ENCODE peak calls at places on chromosomes 11 and 22, in eight cellular contexts. W is body of pancreas; E is transverse colon; G is heart left ventricle; Q is uterus; U is right atrium auricular region; T is effector memory CD4-positive, alpha-beta T cell; Z is CD8-positive, alpha-beta memory T cell. J is an unnamed sample.
A peak's percentile ranks its signal among the peaks of the same experiment; 100 is the strongest.

GRCh38 chr11:7671807-7672206 is 1.5 kb downstream of the CYB5R2 start:
- DNase-seq in T (no peak), E (no peak), G (no peak), W (no peak), U (no peak), Z (no peak), Q (no peak), J (no peak)

GRCh38 chr11:116452447-116452846 is 320.3 kb downstream of the BUD13 start:
- DNase-seq in U (no peak), Z (no peak), T (no peak), G (no peak), E (no peak), Q (no peak), W (no peak), J (no peak)

GRCh38 chr11:102279641-102280170 is 37.6 kb upstream of the BIRC3 start:
- DNase-seq in W (peak; percentile 34), Q (no peak), T (no peak), E (peak; percentile 39), G (no peak), Z (no peak), U (no peak), J (no peak)

GRCh38 chr11:1335811-1336761 is 26.7 kb upstream of the TOLLIP start:
- DNase-seq in Z (peak; percentile 57), W (peak; percentile 61), U (peak; percentile 92), T (peak; percentile 51), E (peak; percentile 69), Q (peak; percentile 68), G (peak; percentile 63), J (no peak)

GRCh38 chr11:57251491-57252104 is 14.5 kb upstream of the APLNR start:
- DNase-seq in Q (no peak), T (no peak), G (peak; percentile 38), U (peak; percentile 77), E (no peak), Z (no peak), W (peak; percentile 40), J (no peak)

GRCh38 chr22:26681395-26681821 is 24.0 kb downstream of the MIAT start:
- DNase-seq in W (no peak), U (no peak), E (no peak), Z (no peak), G (no peak), Q (no peak), T (no peak), J (no peak)

GRCh38 chr22:29002603-29003002 is 59.0 kb downstream of the C22orf31 start:
- DNase-seq in G (peak; percentile 21), Q (no peak), Z (no peak), W (peak; percentile 48), T (no peak), E (no peak), U (no peak), J (no peak)

GRCh38 chr11:18367431-18367830 is 26.9 kb upstream of the LDHA start:
- DNase-seq in Z (no peak), T (no peak), G (no peak), Q (no peak), E (no peak), U (no peak), W (no peak), J (no peak)

GRCh38 chr11:8744423-8744822 is 61.8 kb downstream of the RPL27A start:
- DNase-seq in E (no peak), Q (no peak), W (no peak), G (no peak), Z (no peak), T (no peak), U (no peak), J (no peak)

GRCh38 chr11:125170406-125171031 is 6.0 kb downstream of the PKNOX2 start:
- DNase-seq in G (peak; percentile 70), Q (peak; percentile 62), U (peak; percentile 79), E (no peak), T (no peak), W (peak; percentile 65), Z (no peak), J (no peak)

GRCh38 chr11:31956310-31956709 is 134.6 kb upstream of the RCN1 start:
- DNase-seq in G (no peak), W (no peak), Z (no peak), U (no peak), E (no peak), T (no peak), Q (no peak), J (no peak)

GRCh38 chr11:123754101-123754568 is at the start of gene OR6X1:
- DNase-seq in G (no peak), T (no peak), Q (no peak), Z (no peak), W (no peak), E (no peak), U (no peak), J (no peak)

GRCh38 chr22:21940521-21940920 is 12.1 kb downstream of the PPM1F start:
- DNase-seq in Q (no peak), U (no peak), W (no peak), Z (no peak), G (no peak), T (no peak), E (no peak), J (no peak)

GRCh38 chr11:7889985-7890384 is 41.1 kb downstream of the OR10A6 start:
- DNase-seq in G (no peak), W (no peak), U (no peak), E (no peak), Q (no peak), Z (no peak), T (no peak), J (no peak)

GRCh38 chr11:122344281-122344680 is 228.3 kb upstream of the BLID start:
- DNase-seq in U (peak; percentile 72), W (no peak), Q (no peak), T (no peak), G (no peak), E (no peak), Z (no peak), J (no peak)

GRCh38 chr11:80155412-80156017 is 714.7 kb upstream of the TENM4 start:
- DNase-seq in Z (no peak), E (no peak), T (no peak), U (no peak), W (no peak), Q (no peak), G (no peak), J (no peak)

DNA sequence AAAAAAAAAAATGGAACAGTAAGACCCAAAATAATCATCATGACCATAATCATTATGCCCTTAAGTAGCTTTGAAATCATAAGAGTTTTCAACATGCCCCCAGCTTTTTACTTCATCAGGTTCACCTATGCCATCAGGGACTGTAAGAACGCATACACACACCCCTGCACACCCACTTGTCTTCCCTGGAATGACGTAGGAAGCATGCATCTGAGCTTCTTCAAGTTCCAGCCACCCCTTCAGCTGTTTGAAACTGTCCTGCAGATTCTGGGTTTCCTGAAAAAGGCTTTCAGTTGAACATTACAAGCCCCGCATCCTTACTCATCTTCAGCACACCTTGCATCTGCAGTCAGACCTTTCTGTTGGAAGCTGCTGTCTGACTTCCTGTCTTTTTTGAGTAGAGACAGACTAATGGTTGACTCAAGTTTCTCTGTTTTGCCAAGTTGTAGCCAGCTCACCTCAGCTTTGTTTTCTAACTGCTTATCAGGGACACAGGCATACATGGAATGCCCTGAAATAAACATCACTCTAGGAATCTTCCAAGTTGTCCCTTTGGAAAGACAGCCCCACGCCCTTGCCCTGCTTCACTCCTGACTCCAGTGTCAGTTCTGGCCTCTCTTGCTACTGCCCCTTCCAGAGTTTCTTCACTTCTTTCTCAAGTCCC is 37.0 kb downstream of the ARHGAP1 start:
- DNase-seq in U (no peak), G (no peak), T (no peak), E (no peak), Q (no peak), Z (no peak), W (no peak), J (no peak)
- H3K4me1 ChIP-seq in U (no peaks in the 10 kb centered on the region), G (peaks cover 16% of the 10 kb centered on the region), T (no peaks in the 10 kb centered on the region), E (peaks cover 10% of the 10 kb centered on the region), Q (no peaks in the 10 kb centered on the region), Z (no peaks in the 10 kb centered on the region), W (no peaks in the 10 kb centered on the region), J (peaks cover 17% of the 10 kb centered on the region)

DNA sequence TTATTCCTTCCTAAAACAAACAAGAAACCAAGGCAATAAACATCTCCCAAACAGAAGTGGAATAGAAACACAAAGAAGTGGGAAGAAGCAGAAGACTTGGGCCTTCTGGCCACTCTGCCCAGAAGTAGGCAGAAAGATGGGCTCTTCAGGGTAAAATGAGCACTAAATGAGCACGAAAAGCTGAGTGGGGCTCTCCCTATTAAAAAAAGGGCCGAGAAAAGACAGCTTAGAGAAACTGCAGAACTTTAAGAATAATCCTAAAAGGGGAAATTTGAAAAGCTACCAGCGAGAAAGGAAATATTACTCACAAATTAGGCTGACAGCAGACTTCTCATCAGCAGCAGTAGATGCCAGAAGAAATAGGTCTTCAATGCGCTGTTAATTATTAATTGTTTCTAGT is 78.2 kb downstream of the UVRAG start:
- DNase-seq in Z (no peak), U (no peak), E (no peak), W (no peak), Q (no peak), G (no peak), T (no peak), J (no peak)
- H3K4me1 ChIP-seq in Z (no peaks in the 10 kb centered on the region), U (no peaks in the 10 kb centered on the region), E (peaks cover 8% of the 10 kb centered on the region), W (no peaks in the 10 kb centered on the region), Q (no peaks in the 10 kb centered on the region), G (no peaks in the 10 kb centered on the region), T (no peaks in the 10 kb centered on the region), J (no peaks in the 10 kb centered on the region)

DNA sequence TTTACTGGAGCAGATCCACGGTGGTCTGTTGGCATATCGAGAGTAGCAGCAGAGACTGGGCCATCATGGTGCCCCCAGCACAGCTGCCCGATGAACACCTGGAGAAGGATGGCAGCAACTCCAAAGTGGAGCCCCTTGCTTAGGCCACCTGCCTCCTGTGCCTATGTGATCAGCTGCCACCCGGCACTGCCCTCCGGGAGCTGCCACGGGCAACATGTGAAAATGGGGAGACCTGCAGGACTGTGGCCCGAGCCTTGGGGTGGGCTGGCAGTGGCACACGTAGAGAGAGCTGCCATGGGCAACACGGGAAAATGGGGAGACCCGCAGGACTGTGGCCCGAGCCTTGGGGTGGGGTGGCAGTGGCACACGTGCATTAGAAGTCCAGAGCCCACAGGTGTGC is 3.1 kb downstream of the FXYD2 start:
- DNase-seq in Z (no peak), U (no peak), G (no peak), W (no peak), Q (no peak), E (no peak), T (no peak), J (no peak)
- H3K4me1 ChIP-seq in Z (peaks cover 49% of the 10 kb centered on the region), U (no peaks in the 10 kb centered on the region), G (peaks cover 7% of the 10 kb centered on the region), W (peaks cover 64% of the 10 kb centered on the region), Q (no peaks in the 10 kb centered on the region), E (peaks cover 55% of the 10 kb centered on the region), T (peaks cover 40% of the 10 kb centered on the region), J (peaks cover 36% of the 10 kb centered on the region)

GRCh38 chr11:12810497-12810896 is 136.3 kb downstream of the TEAD1 start:
- DNase-seq in W (no peak), G (no peak), Q (peak; percentile 69), U (no peak), Z (no peak), E (no peak), T (no peak), J (no peak)

GRCh38 chr11:12811861-12812260 is 137.6 kb downstream of the TEAD1 start:
- DNase-seq in W (no peak), E (no peak), G (no peak), Z (no peak), T (no peak), U (no peak), Q (no peak), J (no peak)

GRCh38 chr11:12815150-12815523 is 140.9 kb downstream of the TEAD1 start:
- DNase-seq in T (no peak), W (no peak), U (no peak), E (no peak), G (no peak), Q (no peak), Z (no peak), J (no peak)

GRCh38 chr11:12813371-12814225 is 139.4 kb downstream of the TEAD1 start:
- DNase-seq in Q (peak; percentile 71), G (no peak), T (no peak), U (no peak), W (no peak), Z (no peak), E (peak; percentile 38), J (no peak)

GRCh38 chr11:12812849-12813248 is 138.6 kb downstream of the TEAD1 start:
- DNase-seq in U (no peak), Q (no peak), Z (no peak), T (no peak), G (no peak), E (no peak), W (no peak), J (no peak)
- H3K4me1 ChIP-seq in U (no peaks in the 10 kb centered on the region), Q (peaks cover 19% of the 10 kb centered on the region), Z (no peaks in the 10 kb centered on the region), T (no peaks in the 10 kb centered on the region), G (peaks cover 30% of the 10 kb centered on the region), E (peaks cover 48% of the 10 kb centered on the region), W (peaks cover 24% of the 10 kb centered on the region), J (peaks cover 73% of the 10 kb centered on the region)

J was measured in vagina.